ENCODE peak calls at places on chromosomes 6 and 20, in eight cellular contexts. One of them, this sample, is unnamed. For H3K27me3, the result is how much of the 10 kb centered on the place peaks cover.

GRCh38 chr20:10508060-10508459 is 73.0 kb downstream of the SLX4IP start:
- DNase-seq in BJ: no peak
- DNase-seq in thyroid gland: no peak
- DNase-seq in upper lobe of left lung: no peak
- DNase-seq in cardiac muscle cell: no peak
- DNase-seq in stomach: no peak
- DNase-seq in astrocyte: peak
- DNase-seq in effector memory CD4-positive, alpha-beta T cell: no peak
- DNase-seq in this sample: no peak

GRCh38 chr6:140062042-140063041 is 687.9 kb upstream of the CITED2 start:
- DNase-seq in BJ: peak
- DNase-seq in thyroid gland: peak
- DNase-seq in upper lobe of left lung: peak
- DNase-seq in cardiac muscle cell: no peak
- DNase-seq in stomach: peak
- DNase-seq in astrocyte: peak
- DNase-seq in effector memory CD4-positive, alpha-beta T cell: no peak
- DNase-seq in this sample: no peak

GRCh38 chr6:155195903-155196302 is 67.9 kb upstream of the CLDN20 start:
- DNase-seq in BJ: no peak
- DNase-seq in thyroid gland: no peak
- DNase-seq in upper lobe of left lung: no peak
- DNase-seq in cardiac muscle cell: no peak
- DNase-seq in stomach: no peak
- DNase-seq in astrocyte: no peak
- DNase-seq in effector memory CD4-positive, alpha-beta T cell: no peak
- DNase-seq in this sample: peak

GRCh38 chr20:35146299-35146921 is 726 bp downstream of the EDEM2 start:
- DNase-seq in BJ: no peak
- DNase-seq in thyroid gland: peak
- DNase-seq in upper lobe of left lung: no peak
- DNase-seq in cardiac muscle cell: peak
- DNase-seq in stomach: no peak
- DNase-seq in astrocyte: no peak
- DNase-seq in effector memory CD4-positive, alpha-beta T cell: no peak
- DNase-seq in this sample: peak

GRCh38 chr6:33816911-33817310 is 13.1 kb upstream of the MLN start:
- DNase-seq in BJ: no peak
- DNase-seq in thyroid gland: peak
- DNase-seq in upper lobe of left lung: no peak
- DNase-seq in cardiac muscle cell: no peak
- DNase-seq in stomach: no peak
- DNase-seq in astrocyte: no peak
- DNase-seq in effector memory CD4-positive, alpha-beta T cell: no peak
- DNase-seq in this sample: no peak

GRCh38 chr6:71531006-71531405 is 242.4 kb downstream of the OGFRL1 start:
- DNase-seq in BJ: peak
- DNase-seq in thyroid gland: no peak
- DNase-seq in upper lobe of left lung: no peak
- DNase-seq in cardiac muscle cell: no peak
- DNase-seq in stomach: no peak
- DNase-seq in astrocyte: peak
- DNase-seq in effector memory CD4-positive, alpha-beta T cell: no peak
- DNase-seq in this sample: no peak

GRCh38 chr6:127451388-127451787 is 7.8 kb downstream of the KIAA0408 start:
- DNase-seq in BJ: no peak
- DNase-seq in thyroid gland: no peak
- DNase-seq in upper lobe of left lung: no peak
- DNase-seq in cardiac muscle cell: no peak
- DNase-seq in stomach: no peak
- DNase-seq in astrocyte: no peak
- DNase-seq in effector memory CD4-positive, alpha-beta T cell: no peak
- DNase-seq in this sample: no peak

GRCh38 chr6:46730918-46731461 is 4.2 kb downstream of the PLA2G7 start:
- DNase-seq in BJ: no peak
- DNase-seq in thyroid gland: no peak
- DNase-seq in upper lobe of left lung: no peak
- DNase-seq in cardiac muscle cell: no peak
- DNase-seq in stomach: no peak
- DNase-seq in astrocyte: no peak
- DNase-seq in effector memory CD4-positive, alpha-beta T cell: no peak
- DNase-seq in this sample: no peak

GRCh38 chr6:145036848-145037567 is 698.3 kb downstream of the EPM2A start:
- DNase-seq in BJ: no peak
- DNase-seq in thyroid gland: no peak
- DNase-seq in upper lobe of left lung: no peak
- DNase-seq in cardiac muscle cell: no peak
- DNase-seq in stomach: no peak
- DNase-seq in astrocyte: peak
- DNase-seq in effector memory CD4-positive, alpha-beta T cell: no peak
- DNase-seq in this sample: no peak

GRCh38 chr6:21596379-21597242 is 3.1 kb downstream of the SOX4 start:
- DNase-seq in BJ: no peak
- DNase-seq in thyroid gland: peak
- DNase-seq in upper lobe of left lung: peak
- DNase-seq in cardiac muscle cell: peak
- DNase-seq in stomach: peak
- DNase-seq in astrocyte: peak
- DNase-seq in effector memory CD4-positive, alpha-beta T cell: no peak
- DNase-seq in this sample: peak

GRCh38 chr6:88166901-88167624 is 916 bp upstream of the CNR1 start:
- DNase-seq in BJ: no peak
- DNase-seq in thyroid gland: peak
- DNase-seq in upper lobe of left lung: no peak
- DNase-seq in cardiac muscle cell: peak
- DNase-seq in stomach: no peak
- DNase-seq in astrocyte: no peak
- DNase-seq in effector memory CD4-positive, alpha-beta T cell: no peak
- DNase-seq in this sample: peak

GRCh38 chr6:88168362-88168761 is 2.2 kb upstream of the CNR1 start:
- DNase-seq in BJ: no peak
- DNase-seq in thyroid gland: no peak
- DNase-seq in upper lobe of left lung: no peak
- DNase-seq in cardiac muscle cell: no peak
- DNase-seq in stomach: no peak
- DNase-seq in astrocyte: no peak
- DNase-seq in effector memory CD4-positive, alpha-beta T cell: no peak
- DNase-seq in this sample: no peak

GRCh38 chr6:88166493-88166900 is 350 bp upstream of the CNR1 start:
- DNase-seq in BJ: no peak
- DNase-seq in thyroid gland: no peak
- DNase-seq in upper lobe of left lung: no peak
- DNase-seq in cardiac muscle cell: peak
- DNase-seq in stomach: no peak
- DNase-seq in astrocyte: no peak
- DNase-seq in effector memory CD4-positive, alpha-beta T cell: no peak
- DNase-seq in this sample: peak

GRCh38 chr6:88165877-88166492 is at the start of gene CNR1:
- DNase-seq in BJ: no peak
- DNase-seq in thyroid gland: peak
- DNase-seq in upper lobe of left lung: peak
- DNase-seq in cardiac muscle cell: peak
- DNase-seq in stomach: peak
- DNase-seq in astrocyte: peak
- DNase-seq in effector memory CD4-positive, alpha-beta T cell: no peak
- DNase-seq in this sample: peak

GRCh38 chr6:88167625-88167937 is 1.4 kb upstream of the CNR1 start:
- DNase-seq in BJ: no peak
- DNase-seq in thyroid gland: no peak
- DNase-seq in upper lobe of left lung: no peak
- DNase-seq in cardiac muscle cell: no peak
- DNase-seq in stomach: no peak
- DNase-seq in astrocyte: no peak
- DNase-seq in effector memory CD4-positive, alpha-beta T cell: no peak
- DNase-seq in this sample: no peak
- H3K27me3 ChIP-seq in BJ: under half
- H3K27me3 ChIP-seq in thyroid gland: under half
- H3K27me3 ChIP-seq in upper lobe of left lung: under half
- H3K27me3 ChIP-seq in cardiac muscle cell: half or more
- H3K27me3 ChIP-seq in stomach: under half
- H3K27me3 ChIP-seq in astrocyte: under half
- H3K27me3 ChIP-seq in effector memory CD4-positive, alpha-beta T cell: under half
- H3K27me3 ChIP-seq in this sample: under half

DNA sequence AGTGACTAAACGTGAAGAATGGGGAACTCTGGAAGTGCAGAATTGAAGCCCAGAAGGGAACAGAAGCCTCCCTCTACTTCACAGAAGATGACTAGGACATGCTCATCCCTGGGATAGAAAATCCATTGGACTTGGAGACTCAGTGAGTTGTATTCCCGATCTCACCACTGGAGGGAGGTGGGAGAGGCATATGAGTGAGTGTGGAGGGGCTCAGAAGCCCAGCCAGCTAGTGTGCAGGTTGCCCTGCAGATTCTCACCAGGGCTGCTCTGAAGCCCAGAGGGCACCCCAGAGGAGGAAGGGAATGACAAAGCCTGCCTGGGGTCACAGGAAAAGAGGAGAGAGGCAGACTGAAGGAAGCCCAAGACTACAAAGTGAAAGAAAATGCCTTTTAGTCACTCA is 42.1 kb upstream of the HLA-E start:
- DNase-seq in BJ: no peak
- DNase-seq in thyroid gland: no peak
- DNase-seq in upper lobe of left lung: no peak
- DNase-seq in cardiac muscle cell: peak
- DNase-seq in stomach: no peak
- DNase-seq in astrocyte: no peak
- DNase-seq in effector memory CD4-positive, alpha-beta T cell: no peak
- DNase-seq in this sample: peak
- H3K27me3 ChIP-seq in BJ: half or more
- H3K27me3 ChIP-seq in thyroid gland: under half
- H3K27me3 ChIP-seq in upper lobe of left lung: under half
- H3K27me3 ChIP-seq in cardiac muscle cell: half or more
- H3K27me3 ChIP-seq in stomach: under half
- H3K27me3 ChIP-seq in astrocyte: half or more
- H3K27me3 ChIP-seq in effector memory CD4-positive, alpha-beta T cell: under half
- H3K27me3 ChIP-seq in this sample: under half

GRCh38 chr20:46267108-46267820 is 41.0 kb downstream of the CDH22 start:
- DNase-seq in BJ: no peak
- DNase-seq in thyroid gland: no peak
- DNase-seq in upper lobe of left lung: no peak
- DNase-seq in cardiac muscle cell: no peak
- DNase-seq in stomach: no peak
- DNase-seq in astrocyte: no peak
- DNase-seq in effector memory CD4-positive, alpha-beta T cell: no peak
- DNase-seq in this sample: no peak
- H3K27me3 ChIP-seq in BJ: under half
- H3K27me3 ChIP-seq in thyroid gland: under half
- H3K27me3 ChIP-seq in upper lobe of left lung: under half
- H3K27me3 ChIP-seq in cardiac muscle cell: under half
- H3K27me3 ChIP-seq in stomach: under half
- H3K27me3 ChIP-seq in astrocyte: under half
- H3K27me3 ChIP-seq in effector memory CD4-positive, alpha-beta T cell: under half
- H3K27me3 ChIP-seq in this sample: under half

DNA sequence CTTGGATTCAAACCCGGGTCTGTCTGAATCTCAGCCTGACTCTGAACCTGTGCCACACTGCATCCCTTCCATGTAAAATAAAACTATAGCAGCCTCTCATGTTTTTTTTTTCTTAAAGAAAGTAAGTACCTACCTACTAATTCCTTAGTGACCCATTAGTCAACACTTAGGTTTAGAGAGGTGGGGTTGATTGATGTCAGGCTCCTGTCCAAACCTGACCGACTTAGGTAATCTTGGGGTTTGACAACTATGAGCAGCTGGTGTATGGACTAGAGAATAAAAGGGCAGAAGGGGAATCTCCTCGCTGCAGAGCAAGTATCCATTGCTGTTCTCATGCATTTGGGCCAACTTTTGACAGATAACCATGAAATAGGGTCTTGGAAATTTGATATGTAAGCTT is 6.5 kb downstream of the NKAIN2 start:
- DNase-seq in BJ: no peak
- DNase-seq in thyroid gland: no peak
- DNase-seq in upper lobe of left lung: no peak
- DNase-seq in cardiac muscle cell: no peak
- DNase-seq in stomach: no peak
- DNase-seq in astrocyte: no peak
- DNase-seq in effector memory CD4-positive, alpha-beta T cell: no peak
- DNase-seq in this sample: no peak
- H3K27me3 ChIP-seq in BJ: under half
- H3K27me3 ChIP-seq in thyroid gland: under half
- H3K27me3 ChIP-seq in upper lobe of left lung: under half
- H3K27me3 ChIP-seq in cardiac muscle cell: half or more
- H3K27me3 ChIP-seq in stomach: under half
- H3K27me3 ChIP-seq in astrocyte: under half
- H3K27me3 ChIP-seq in effector memory CD4-positive, alpha-beta T cell: under half
- H3K27me3 ChIP-seq in this sample: under half

GRCh38 chr6:4403023-4403752 is 267.8 kb upstream of the ECI2 start:
- DNase-seq in BJ: no peak
- DNase-seq in thyroid gland: no peak
- DNase-seq in upper lobe of left lung: no peak
- DNase-seq in cardiac muscle cell: no peak
- DNase-seq in stomach: no peak
- DNase-seq in astrocyte: no peak
- DNase-seq in effector memory CD4-positive, alpha-beta T cell: no peak
- DNase-seq in this sample: no peak
- H3K27me3 ChIP-seq in BJ: under half
- H3K27me3 ChIP-seq in thyroid gland: under half
- H3K27me3 ChIP-seq in upper lobe of left lung: under half
- H3K27me3 ChIP-seq in cardiac muscle cell: under half
- H3K27me3 ChIP-seq in stomach: under half
- H3K27me3 ChIP-seq in astrocyte: under half
- H3K27me3 ChIP-seq in effector memory CD4-positive, alpha-beta T cell: under half
- H3K27me3 ChIP-seq in this sample: under half

DNA sequence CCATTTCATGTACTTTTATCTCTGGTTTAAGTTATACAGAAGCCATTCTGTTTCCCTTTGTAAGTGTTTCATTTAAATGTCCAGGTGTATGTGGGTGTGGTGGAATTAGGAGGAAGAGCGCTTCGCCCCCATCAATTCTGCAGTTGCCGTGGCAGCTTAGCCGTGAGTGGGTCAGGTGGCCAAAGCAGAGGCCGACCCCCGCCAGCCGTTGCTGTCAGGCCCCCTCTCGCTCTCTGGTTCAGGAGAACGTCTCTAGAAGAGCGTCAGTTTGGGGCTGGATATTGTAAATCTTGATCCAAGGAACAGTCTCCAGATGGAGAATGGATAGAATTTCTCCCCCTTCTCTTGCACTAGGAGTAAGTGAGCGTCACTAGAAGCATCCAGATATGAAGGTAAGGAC is 367.4 kb downstream of the FOXA2 start:
- DNase-seq in BJ: no peak
- DNase-seq in thyroid gland: no peak
- DNase-seq in upper lobe of left lung: no peak
- DNase-seq in cardiac muscle cell: no peak
- DNase-seq in stomach: no peak
- DNase-seq in astrocyte: no peak
- DNase-seq in effector memory CD4-positive, alpha-beta T cell: no peak
- DNase-seq in this sample: no peak
- H3K27me3 ChIP-seq in BJ: under half
- H3K27me3 ChIP-seq in thyroid gland: under half
- H3K27me3 ChIP-seq in upper lobe of left lung: under half
- H3K27me3 ChIP-seq in cardiac muscle cell: under half
- H3K27me3 ChIP-seq in stomach: under half
- H3K27me3 ChIP-seq in astrocyte: under half
- H3K27me3 ChIP-seq in effector memory CD4-positive, alpha-beta T cell: under half
- H3K27me3 ChIP-seq in this sample: under half

GRCh38 chr6:116462516-116462915 is 1.3 kb downstream of the CALHM6 start:
- DNase-seq in BJ: no peak
- DNase-seq in thyroid gland: no peak
- DNase-seq in upper lobe of left lung: no peak
- DNase-seq in cardiac muscle cell: no peak
- DNase-seq in stomach: no peak
- DNase-seq in astrocyte: no peak
- DNase-seq in effector memory CD4-positive, alpha-beta T cell: no peak
- DNase-seq in this sample: no peak
- H3K27me3 ChIP-seq in BJ: under half
- H3K27me3 ChIP-seq in thyroid gland: under half
- H3K27me3 ChIP-seq in upper lobe of left lung: under half
- H3K27me3 ChIP-seq in cardiac muscle cell: half or more
- H3K27me3 ChIP-seq in stomach: under half
- H3K27me3 ChIP-seq in astrocyte: under half
- H3K27me3 ChIP-seq in effector memory CD4-positive, alpha-beta T cell: under half
- H3K27me3 ChIP-seq in this sample: under half